ENCODE peak calls at places on chromosomes 3 and 15, in eight cellular contexts. Z is sigmoid colon, P is astrocyte of the spinal cord, N is upper lobe of right lung, U is keratinocyte, C is IMR-90, X is A549, B is left ventricle myocardium inferior. J is an unnamed sample.

GRCh38 chr3:168094877-168095610 is 680 bp downstream of the GOLIM4 start:
- DNase-seq in Z (peak), P (peak), N (peak), U (no peak), C (peak), X (peak), B (peak), J (peak)

GRCh38 chr3:53495518-53496501 is 1.4 kb downstream of the CACNA1D start:
- DNase-seq in Z (peak), P (no peak), N (no peak), U (no peak), C (no peak), X (no peak), B (no peak), J (peak)

GRCh38 chr3:166223120-166223519 is 385.9 kb upstream of the BCHE start:
- DNase-seq in Z (no peak), P (no peak), N (no peak), U (no peak), C (no peak), X (no peak), B (no peak), J (no peak)

GRCh38 chr3:76044601-76045600 is 259.6 kb upstream of the ZNF717 start:
- DNase-seq in Z (no peak), P (peak), N (no peak), U (no peak), C (peak), X (no peak), B (no peak), J (peak)

GRCh38 chr3:134369231-134369741 is 5.0 kb downstream of the AMOTL2 start:
- DNase-seq in Z (peak), P (peak), N (peak), U (no peak), C (peak), X (no peak), B (no peak), J (no peak)

GRCh38 chr3:168093229-168093628 is 2.5 kb downstream of the GOLIM4 start:
- DNase-seq in Z (no peak), P (peak), N (no peak), U (no peak), C (no peak), X (no peak), B (no peak), J (no peak)

GRCh38 chr3:14457999-14458398 is 55.6 kb downstream of the SLC6A6 start:
- DNase-seq in Z (no peak), P (no peak), N (no peak), U (no peak), C (no peak), X (no peak), B (no peak), J (no peak)

GRCh38 chr15:88616240-88616639 is 4.9 kb upstream of the AEN start:
- DNase-seq in Z (no peak), P (no peak), N (no peak), U (no peak), C (no peak), X (no peak), B (no peak), J (no peak)

GRCh38 chr3:147422934-147423599 is 13.9 kb downstream of the ZIC1 start:
- DNase-seq in Z (no peak), P (peak), N (no peak), U (no peak), C (no peak), X (no peak), B (no peak), J (no peak)

GRCh38 chr3:168266335-168266734 is 170.6 kb upstream of the GOLIM4 start:
- DNase-seq in Z (no peak), P (no peak), N (no peak), U (no peak), C (no peak), X (no peak), B (no peak), J (no peak)

GRCh38 chr3:47838503-47838902 is 35.6 kb downstream of the DHX30 start:
- DNase-seq in Z (no peak), P (no peak), N (no peak), U (no peak), C (no peak), X (no peak), B (no peak), J (no peak)

GRCh38 chr3:47113669-47114365 is 50.1 kb downstream of the SETD2 start:
- DNase-seq in Z (no peak), P (peak), N (no peak), U (peak), C (peak), X (no peak), B (no peak), J (peak)

GRCh38 chr3:4633078-4634004 is 140.2 kb downstream of the ITPR1 start:
- DNase-seq in Z (no peak), P (peak), N (no peak), U (no peak), C (peak), X (peak), B (no peak), J (peak)

GRCh38 chr3:197256836-197257444 is 41.5 kb downstream of the DLG1 start:
- DNase-seq in Z (no peak), P (peak), N (no peak), U (peak), C (peak), X (no peak), B (no peak), J (peak)

DNA sequence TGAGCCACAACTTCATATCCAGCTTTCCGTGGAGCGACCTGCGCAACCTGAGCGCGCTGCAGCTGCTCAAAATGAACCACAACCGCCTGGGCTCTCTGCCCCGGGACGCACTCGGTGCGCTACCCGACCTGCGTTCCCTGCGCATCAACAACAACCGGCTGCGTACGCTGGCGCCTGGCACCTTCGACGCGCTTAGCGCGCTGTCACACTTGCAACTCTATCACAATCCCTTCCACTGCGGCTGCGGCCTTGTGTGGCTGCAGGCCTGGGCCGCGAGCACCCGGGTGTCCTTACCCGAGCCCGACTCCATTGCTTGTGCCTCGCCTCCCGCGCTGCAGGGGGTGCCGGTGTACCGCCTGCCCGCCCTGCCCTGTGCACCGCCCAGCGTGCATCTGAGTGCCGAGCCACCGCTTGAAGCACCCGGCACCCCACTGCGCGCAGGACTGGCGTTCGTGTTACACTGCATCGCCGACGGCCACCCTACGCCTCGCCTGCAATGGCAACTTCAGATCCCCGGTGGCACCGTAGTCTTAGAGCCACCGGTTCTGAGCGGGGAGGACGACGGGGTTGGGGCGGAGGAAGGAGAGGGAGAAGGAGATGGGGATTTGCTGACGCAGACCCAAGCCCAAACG is 2.8 kb downstream of the ISLR2 start:
- DNase-seq in Z (no peak), P (no peak), N (no peak), U (no peak), C (no peak), X (no peak), B (no peak), J (peak)
- H3K4me3 ChIP-seq in Z (no peak), P (no peak), N (no peak), U (no peak), C (no peak), X (no peak), B (no peak), J (no peak)

DNA sequence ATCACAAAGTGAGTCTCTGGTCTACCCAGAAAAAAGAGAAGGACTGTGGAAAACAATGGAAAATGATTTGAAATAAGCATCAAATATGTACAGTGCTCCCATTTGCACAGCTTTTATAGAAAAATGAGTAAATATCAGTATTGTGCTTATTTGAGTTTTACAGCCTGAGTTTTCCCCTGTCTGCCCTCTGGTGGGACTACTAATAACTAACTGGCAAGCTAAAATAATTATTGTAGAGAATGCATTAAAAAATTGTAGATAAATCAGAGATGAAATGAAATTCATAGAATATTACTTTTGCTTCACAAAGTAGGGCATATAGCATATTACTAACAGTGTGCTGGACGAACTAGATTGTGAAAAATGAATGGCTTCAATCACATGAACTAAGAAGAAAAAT is 287.1 kb downstream of the NAALADL2 start:
- DNase-seq in Z (no peak), P (peak), N (no peak), U (no peak), C (peak), X (no peak), B (no peak), J (peak)
- TF ChIP-seq CTCF in Z (no peak), P (peak), N (no peak), U (no peak), C (peak), X (no peak), B (peak), J (peak)

GRCh38 chr3:43285644-43286043 is 696 bp upstream of the SNRK start:
- DNase-seq in Z (no peak), P (no peak), N (no peak), U (no peak), C (no peak), X (no peak), B (no peak), J (no peak)
- H3K4me3 ChIP-seq in Z (peak), P (peak), N (peak), U (no peak), C (no peak), X (peak), B (peak), J (no peak)

DNA sequence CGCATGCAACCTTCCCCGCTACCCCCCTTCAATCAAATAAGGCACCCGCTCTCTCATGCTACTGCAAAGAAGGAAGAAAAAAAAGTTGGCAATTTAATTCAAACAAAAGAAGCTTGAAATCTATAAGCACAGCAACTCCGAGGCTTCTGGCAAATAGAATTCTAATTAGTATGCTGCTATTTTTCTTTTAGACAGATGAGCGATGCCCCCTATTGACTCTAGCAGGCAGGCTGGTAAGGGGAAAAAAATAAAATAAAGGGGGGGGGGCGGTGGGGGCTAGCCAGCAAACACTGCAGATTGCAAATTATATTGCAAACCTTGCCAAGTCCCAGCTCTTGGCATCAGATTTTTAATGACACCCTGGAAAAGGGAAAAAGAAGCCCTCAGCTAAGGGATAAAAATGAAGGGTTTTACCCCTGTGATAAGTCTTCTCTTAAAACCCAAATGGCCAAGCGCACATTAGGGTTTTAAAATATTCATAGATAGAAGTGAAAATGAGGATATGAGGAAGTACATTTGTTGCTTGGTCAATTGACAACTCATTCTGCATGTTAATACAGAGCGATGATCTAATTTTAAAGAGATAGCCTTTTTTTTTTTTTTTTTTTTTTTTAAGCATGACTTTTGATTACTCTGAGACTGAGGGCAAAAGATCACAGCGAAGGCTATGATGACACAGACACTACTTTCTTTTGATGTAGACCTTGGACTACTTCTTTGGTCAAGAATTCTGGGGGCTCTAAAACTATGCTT is 255.3 kb downstream of the NR2F2 start:
- DNase-seq in Z (no peak), P (peak), N (no peak), U (no peak), C (peak), X (no peak), B (no peak), J (peak)
- TF ChIP-seq CTCF in Z (no peak), P (peak), N (peak), U (peak), C (peak), X (no peak), B (peak), J (peak)

GRCh38 chr15:74785716-74786032 is 3.8 kb downstream of the CSK start:
- DNase-seq in Z (peak), P (no peak), N (no peak), U (no peak), C (no peak), X (no peak), B (no peak), J (no peak)
- H3K4me3 ChIP-seq in Z (no peak), P (no peak), N (peak), U (no peak), C (no peak), X (no peak), B (no peak), J (no peak)

GRCh38 chr15:78396186-78396814 is 41.7 kb upstream of the IREB2 start:
- DNase-seq in Z (no peak), P (no peak), N (no peak), U (no peak), C (no peak), X (no peak), B (no peak), J (no peak)

GRCh38 chr15:78398076-78398825 is 39.8 kb upstream of the IREB2 start:
- DNase-seq in Z (no peak), P (no peak), N (no peak), U (no peak), C (no peak), X (no peak), B (no peak), J (no peak)

GRCh38 chr15:78394981-78395619 is 42.9 kb upstream of the IREB2 start:
- DNase-seq in Z (no peak), P (peak), N (no peak), U (no peak), C (no peak), X (no peak), B (no peak), J (no peak)

GRCh38 chr15:78397382-78397781 is 40.6 kb upstream of the IREB2 start:
- DNase-seq in Z (no peak), P (no peak), N (no peak), U (no peak), C (no peak), X (no peak), B (no peak), J (no peak)

GRCh38 chr15:78396976-78397375 is 41.0 kb upstream of the IREB2 start:
- DNase-seq in Z (peak), P (no peak), N (peak), U (no peak), C (peak), X (peak), B (peak), J (no peak)
- TF ChIP-seq CTCF in Z (no peak), P (no peak), N (peak), U (peak), C (peak), X (peak), B (peak), J (peak)

DNA sequence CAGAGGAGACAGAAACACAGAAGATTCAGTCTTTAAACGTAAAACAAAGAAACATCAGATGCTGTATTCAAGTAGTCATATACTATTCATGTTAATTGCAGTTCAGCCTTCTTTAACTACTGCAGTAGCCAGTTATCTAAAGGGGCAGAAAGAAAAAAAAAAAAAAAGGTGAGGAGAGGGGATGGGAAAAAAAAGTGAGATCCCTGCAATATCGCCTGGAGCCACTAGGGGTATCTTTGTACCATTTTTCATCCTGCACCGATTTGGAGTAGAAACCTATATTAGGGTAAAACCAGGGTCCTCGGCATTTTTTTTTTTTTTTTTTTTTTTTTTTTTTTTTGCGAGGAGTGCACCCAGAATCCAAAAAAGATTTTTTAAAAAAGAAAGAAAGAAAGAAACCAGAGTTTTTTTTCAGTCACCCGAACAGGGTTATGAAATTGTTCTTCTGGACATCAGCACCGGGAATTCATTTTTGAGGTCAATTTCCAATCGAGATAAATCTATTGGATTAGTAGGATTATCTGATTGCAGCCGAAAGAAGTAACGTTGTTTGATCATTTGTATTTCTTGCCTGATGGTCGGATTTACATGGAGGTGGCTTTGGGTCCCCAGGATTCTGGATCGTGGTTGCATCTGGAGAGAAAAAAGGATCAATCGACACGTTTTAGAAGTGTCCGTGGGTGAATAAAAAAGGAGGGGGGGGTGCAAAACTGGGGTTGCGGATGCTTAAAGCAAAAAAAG is 186.7 kb downstream of the NLGN1 start:
- DNase-seq in Z (no peak), P (peak), N (no peak), U (no peak), C (peak), X (no peak), B (no peak), J (peak)
- H3K4me3 ChIP-seq in Z (peak), P (peak), N (peak), U (no peak), C (peak), X (peak), B (peak), J (no peak)

DNA sequence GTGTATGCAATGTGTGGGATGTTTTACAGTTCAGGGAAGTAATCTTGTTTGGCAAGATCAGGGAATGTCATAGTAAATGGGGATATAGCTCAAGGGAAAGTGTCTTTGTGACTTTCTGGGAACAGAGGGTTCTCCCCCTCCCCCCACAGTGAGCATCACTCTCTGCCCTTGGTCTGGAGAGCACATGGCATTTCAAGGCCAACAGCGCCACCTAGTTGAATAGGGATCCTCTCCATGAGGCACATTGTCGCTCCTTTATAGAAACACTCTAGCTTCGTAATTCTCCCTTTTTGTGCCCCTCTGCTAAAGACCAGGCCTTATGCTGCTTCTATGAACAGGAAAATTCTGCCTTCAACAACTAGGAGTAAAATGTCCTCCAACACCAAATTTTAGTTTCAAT is 37.1 kb upstream of the ARNT2 start:
- DNase-seq in Z (no peak), P (no peak), N (no peak), U (no peak), C (peak), X (peak), B (no peak), J (no peak)
- TF ChIP-seq CTCF in Z (no peak), P (no peak), N (no peak), U (no peak), C (peak), X (peak), B (peak), J (no peak)

GRCh38 chr15:85383470-85384148 is 3.2 kb downstream of the AKAP13 start:
- DNase-seq in Z (no peak), P (no peak), N (no peak), U (no peak), C (no peak), X (no peak), B (no peak), J (no peak)
- H3K4me3 ChIP-seq in Z (no peak), P (no peak), N (no peak), U (no peak), C (no peak), X (no peak), B (peak), J (no peak)

GRCh38 chr15:83959477-83959876 is 276.1 kb upstream of the GOLGA6L4 start:
- DNase-seq in Z (no peak), P (no peak), N (no peak), U (no peak), C (no peak), X (no peak), B (no peak), J (peak)
- TF ChIP-seq CTCF in Z (no peak), P (no peak), N (no peak), U (no peak), C (no peak), X (no peak), B (no peak), J (no peak)

J was measured in epithelial cell of esophagus.